ENCODE peak calls at places on chromosomes 3 and 15, in ten cellular contexts. K is right lobe of liver, Y is HCT116, O is A549, E is brain microvascular endothelial cell, Q is hepatocyte, J is GM23338, H is transverse colon, X is upper lobe of right lung, L is IMR-90. G is an unnamed sample.

GRCh38 chr15:47037003-47037402 is 680.3 kb upstream of the SEMA6D start:
- DNase-seq in L (no peak), H (no peak), J (no peak), E (no peak), X (no peak), K (no peak), Q (no peak), Y (no peak), O (no peak), G (no peak)

GRCh38 chr3:148974726-148975125 is 16.6 kb upstream of the GYG1 start:
- DNase-seq in L (peak), Y (no peak), Q (no peak), J (no peak), X (no peak), K (no peak), H (no peak), O (no peak), E (no peak), G (no peak)

GRCh38 chr3:63450634-63451363 is 172.7 kb downstream of the SYNPR start:
- DNase-seq in X (no peak), E (no peak), L (no peak), K (no peak), J (no peak), H (peak), Q (peak), Y (no peak), O (no peak), G (no peak)

GRCh38 chr3:13416002-13416793 is 3.9 kb downstream of the NUP210 start:
- DNase-seq in L (no peak), X (no peak), J (peak), Y (no peak), Q (no peak), O (no peak), E (no peak), H (no peak), K (no peak), G (no peak)

GRCh38 chr3:164192974-164193373 is 885.3 kb downstream of the SI start:
- DNase-seq in O (no peak), K (no peak), Q (no peak), J (no peak), Y (no peak), L (no peak), E (no peak), X (no peak), H (no peak), G (no peak)

GRCh38 chr15:25798207-25798931 is 64.8 kb downstream of the ATP10A start:
- DNase-seq in Y (no peak), L (peak), O (no peak), X (peak), Q (no peak), H (no peak), J (no peak), E (no peak), K (no peak), G (no peak)

GRCh38 chr3:167032267-167032876 is 347.7 kb downstream of the ZBBX start:
- DNase-seq in X (no peak), H (no peak), K (no peak), Q (peak), J (peak), L (peak), Y (peak), O (no peak), E (peak), G (peak)

GRCh38 chr15:33985287-33985686 is 17.0 kb downstream of the CHRM5 start:
- DNase-seq in K (no peak), J (peak), E (peak), L (peak), O (no peak), H (no peak), Y (no peak), Q (peak), X (no peak), G (peak)

GRCh38 chr15:92164327-92165000 is 229.2 kb upstream of the ST8SIA2 start:
- DNase-seq in O (no peak), J (peak), Q (peak), H (no peak), L (peak), E (peak), X (no peak), K (no peak), Y (no peak), G (peak)

GRCh38 chr15:101264011-101264410 is 12.2 kb upstream of the CHSY1 start:
- DNase-seq in H (no peak), E (peak), Q (no peak), L (peak), O (no peak), K (no peak), J (no peak), X (no peak), Y (no peak), G (no peak)

GRCh38 chr3:32384938-32385337 is 6.7 kb upstream of the CMTM7 start:
- DNase-seq in O (no peak), L (peak), J (peak), H (no peak), X (no peak), Y (no peak), Q (peak), E (peak), K (no peak), G (no peak)

DNA sequence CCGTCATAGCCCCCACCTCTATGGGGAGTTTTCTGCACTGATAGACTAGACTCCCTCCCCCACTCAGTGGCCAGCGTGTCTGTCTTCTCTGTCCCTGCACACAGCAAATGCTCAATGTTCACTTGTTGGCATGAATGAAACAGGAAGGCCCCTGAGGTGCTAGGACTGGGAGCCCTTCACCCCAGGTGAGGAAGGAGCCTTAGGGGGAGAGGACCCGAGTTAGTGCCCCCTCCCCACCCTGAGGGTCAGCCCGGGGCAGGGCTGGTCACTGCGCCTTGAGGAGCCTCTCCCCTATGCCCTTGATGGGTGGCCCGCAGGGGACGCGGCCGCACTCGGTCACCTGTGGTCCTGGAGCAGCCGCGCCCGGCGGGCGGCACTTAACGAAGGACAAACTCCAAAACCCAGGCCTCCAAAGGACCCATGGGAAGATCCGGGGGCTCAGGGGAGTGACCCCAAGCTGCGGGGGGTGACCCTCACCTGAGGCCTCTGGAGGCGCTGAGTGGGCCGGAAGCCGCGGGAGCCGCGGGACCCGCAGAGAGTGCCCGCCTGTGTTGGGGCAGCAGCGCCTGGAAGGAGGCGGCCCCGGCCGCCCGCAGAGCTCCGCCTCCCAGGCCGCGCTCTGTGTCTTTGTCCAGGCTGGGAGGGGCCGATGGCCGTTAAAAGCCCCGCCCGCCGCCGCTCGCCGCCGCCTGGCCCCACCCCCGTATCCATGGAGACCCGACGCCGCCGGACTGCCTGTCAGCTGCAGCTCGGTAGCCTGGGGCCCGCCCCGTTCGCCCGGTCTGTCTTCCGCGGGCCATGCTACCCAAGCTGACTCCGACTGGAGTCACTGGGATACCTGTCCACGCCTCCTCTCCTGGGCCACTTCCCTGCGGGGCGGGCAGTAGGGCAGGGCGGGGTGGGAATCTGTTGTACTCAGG is 15.4 kb upstream of the FANCD2 start:
- DNase-seq in L (peak), H (peak), Y (peak), E (peak), Q (peak), K (peak), X (peak), J (peak), O (peak), G (no peak)
- TF ChIP-seq CTCF in L (no peak), H (no peak), Y (no peak), E (no peak), Q (no peak), K (no peak), X (no peak), J (no peak), O (no peak), G (no peak)

DNA sequence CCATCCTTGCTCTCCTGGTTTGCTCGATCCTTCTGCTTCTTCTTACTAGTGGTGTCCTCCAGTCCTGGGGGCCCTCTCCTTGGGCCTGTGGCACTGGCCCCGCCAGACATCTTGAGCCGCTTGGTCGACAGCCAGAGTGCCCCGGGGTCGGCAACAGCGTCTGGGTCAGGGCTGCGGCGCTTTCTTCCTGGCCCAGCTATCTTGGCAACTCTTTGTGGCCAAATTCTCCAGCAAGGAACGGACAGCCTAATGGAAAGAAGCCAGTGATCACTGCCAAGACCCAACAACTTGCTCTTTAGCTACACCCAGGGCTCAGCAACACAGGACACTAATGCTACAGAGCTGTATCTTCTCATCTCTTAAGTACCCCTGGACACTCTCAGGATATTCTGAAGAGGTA is 1.6 kb downstream of the USP19 start:
- DNase-seq in O (no peak), X (no peak), Q (no peak), H (no peak), E (no peak), K (no peak), Y (no peak), L (no peak), J (no peak), G (no peak)
- H3K4me3 ChIP-seq in O (no peak), X (no peak), Q (no peak), H (no peak), E (no peak), K (no peak), Y (peak), L (no peak), J (no peak), G (peak)

DNA sequence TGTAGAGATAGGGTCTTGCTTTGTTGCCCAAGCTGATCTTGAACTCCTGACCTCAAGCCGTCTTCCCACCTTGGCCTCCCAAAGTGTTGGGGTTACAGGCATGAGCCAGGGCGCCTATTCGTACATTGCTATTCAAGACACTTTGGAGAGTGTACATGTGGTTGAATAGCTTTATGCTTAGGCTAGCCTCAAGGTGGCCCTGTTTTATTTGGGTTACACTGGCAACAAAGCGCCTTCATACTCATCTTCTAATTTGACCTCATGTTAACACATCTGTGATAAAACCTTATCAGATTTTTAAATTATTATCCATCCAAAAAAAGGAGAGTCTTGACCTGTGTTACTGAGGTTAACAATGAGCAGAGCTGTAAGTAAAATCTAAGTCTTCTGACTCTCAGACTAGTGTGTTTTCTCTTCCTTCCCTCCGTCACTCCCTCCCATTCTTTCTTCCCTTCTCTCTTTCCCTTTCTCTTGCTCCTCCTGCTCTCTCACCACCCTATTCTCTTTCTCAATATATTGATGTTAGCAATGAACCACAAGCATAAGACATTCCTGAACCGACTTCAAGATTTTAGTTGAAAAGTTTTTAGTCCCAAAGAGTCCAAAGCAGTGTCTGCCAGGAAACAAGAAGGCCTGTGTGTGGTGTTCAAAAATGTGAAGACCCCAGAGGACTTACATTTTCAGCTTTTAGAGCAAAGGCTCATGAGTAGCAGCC is 603.7 kb upstream of the CFAP20DC start:
- DNase-seq in O (no peak), J (no peak), Y (no peak), Q (no peak), L (no peak), E (no peak), K (no peak), H (no peak), X (no peak), G (no peak)
- TF ChIP-seq CTCF in O (no peak), J (no peak), Y (no peak), Q (no peak), L (no peak), E (no peak), K (no peak), H (no peak), X (no peak), G (no peak)

GRCh38 chr3:9204253-9205005 is 45.0 kb downstream of the SRGAP3 start:
- DNase-seq in L (no peak), E (no peak), K (no peak), Q (peak), Y (no peak), J (peak), O (no peak), X (no peak), H (no peak), G (no peak)
- H3K4me3 ChIP-seq in L (no peak), E (no peak), K (no peak), Q (no peak), Y (no peak), J (no peak), O (no peak), X (no peak), H (no peak), G (no peak)

GRCh38 chr3:150333482-150333881 is 74.6 kb upstream of the TSC22D2 start:
- DNase-seq in L (no peak), Y (no peak), H (no peak), X (no peak), K (no peak), J (peak), O (no peak), Q (no peak), E (no peak), G (no peak)

GRCh38 chr3:150331978-150332568 is 76.0 kb upstream of the TSC22D2 start:
- DNase-seq in Q (no peak), K (no peak), H (no peak), O (no peak), Y (no peak), L (no peak), X (no peak), E (no peak), J (no peak), G (no peak)

GRCh38 chr3:150330872-150331271 is 77.2 kb upstream of the TSC22D2 start:
- DNase-seq in K (no peak), Y (no peak), H (no peak), E (no peak), X (no peak), L (no peak), Q (peak), O (no peak), J (no peak), G (no peak)

GRCh38 chr3:150335631-150336030 is 72.5 kb upstream of the TSC22D2 start:
- DNase-seq in J (peak), Y (no peak), Q (no peak), E (no peak), L (no peak), H (no peak), O (no peak), K (no peak), X (no peak), G (no peak)

GRCh38 chr3:150334974-150335373 is 73.1 kb upstream of the TSC22D2 start:
- DNase-seq in Y (no peak), K (no peak), H (no peak), Q (no peak), L (no peak), E (no peak), J (no peak), O (no peak), X (no peak), G (no peak)
- TF ChIP-seq CTCF in Y (no peak), K (no peak), H (no peak), Q (no peak), L (no peak), E (no peak), J (no peak), O (no peak), X (no peak), G (no peak)

DNA sequence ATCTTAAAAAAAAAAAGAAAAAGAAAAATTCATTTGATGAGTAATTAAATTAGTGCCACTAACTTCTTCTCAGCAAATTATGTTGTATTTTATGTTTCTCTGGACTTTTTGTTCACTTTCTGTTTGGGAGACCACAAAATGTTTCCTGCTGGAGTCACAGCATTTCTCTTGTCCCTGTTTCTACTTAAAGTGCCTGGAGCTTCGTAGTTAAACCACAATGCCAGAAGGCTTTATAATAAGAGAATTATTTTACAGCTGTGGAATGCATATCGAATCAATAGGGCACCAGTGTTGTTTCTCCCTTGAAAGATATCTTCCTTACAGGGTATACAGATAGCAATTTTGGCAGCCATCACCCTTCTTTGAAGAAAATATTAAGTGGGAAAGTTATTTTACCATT is 3.2 kb downstream of the DTWD1 start:
- DNase-seq in X (no peak), J (no peak), E (peak), Y (no peak), K (no peak), O (no peak), Q (no peak), H (no peak), L (peak), G (no peak)
- H3K4me3 ChIP-seq in X (no peak), J (no peak), E (no peak), Y (no peak), K (no peak), O (no peak), Q (no peak), H (no peak), L (no peak), G (no peak)

GRCh38 chr3:36312351-36312750 is 68.0 kb upstream of the STAC start:
- DNase-seq in E (no peak), X (no peak), J (no peak), Y (no peak), L (no peak), H (no peak), O (no peak), K (no peak), Q (no peak), G (no peak)
- TF ChIP-seq CTCF in E (no peak), X (no peak), J (no peak), Y (no peak), L (no peak), H (no peak), O (no peak), K (no peak), Q (no peak), G (peak)

G was measured in epithelial cell of proximal tubule.